ENCODE peak calls at places on chromosome 12, in four cellular contexts. R is colonic mucosa, G is EL, K is PC-3. E is an unnamed sample.

GRCh38 chr12:5510251-5510805 is 78.4 kb downstream of the NTF3 start:
- DNase-seq in R (peak; percentile 15), G (no peak), K (no peak), E (no peak)

GRCh38 chr12:56628671-56629458 is 1.3 kb downstream of the BAZ2A start:
- DNase-seq in R (peak; percentile 77), G (peak; percentile 70), K (peak; percentile 30), E (peak; percentile 59)

GRCh38 chr12:50732591-50732990 is 31.3 kb upstream of the ATF1 start:
- DNase-seq in R (no peak), G (peak; percentile 90), K (peak; percentile 91), E (peak; percentile 90)

GRCh38 chr12:19074700-19075099 is 54.8 kb upstream of the PLEKHA5 start:
- DNase-seq in R (no peak), G (peak; percentile 41), K (peak; percentile 5), E (no peak)

GRCh38 chr12:91819132-91819447 is 326.6 kb downstream of the BTG1 start:
- DNase-seq in R (peak; percentile 19), G (no peak), K (no peak), E (no peak)

GRCh38 chr12:868722-869121 is 80.8 kb downstream of the RAD52 start:
- DNase-seq in R (no peak), G (no peak), K (no peak), E (no peak)

GRCh38 chr12:67509987-67510386 is 138.6 kb upstream of the DYRK2 start:
- DNase-seq in R (no peak), G (no peak), K (no peak), E (no peak)

GRCh38 chr12:6249580-6249979 is 49.4 kb downstream of the CD9 start:
- DNase-seq in R (no peak), G (no peak), K (peak; percentile 32), E (no peak)

GRCh38 chr12:92030618-92031017 is 115.0 kb downstream of the BTG1 start:
- DNase-seq in R (no peak), G (no peak), K (no peak), E (no peak)

E was measured in AG08395.